ENCODE peak calls at places on chromosomes 7 and 10, in ten cellular contexts. P, Z, A, H, N, G, M, X, U and W are unnamed samples.
A peak's percentile ranks its signal among the peaks of the same experiment; 100 is the strongest.

GRCh38 chr10:117541909-117542705 is 439 bp upstream of the EMX2 start:
- DNase-seq in Z (peak; percentile 13), A (peak; percentile 95), X (peak; percentile 99), H (peak; percentile 21), P (no peak), N (peak; percentile 66), U (peak; percentile 42), M (peak; percentile 50), G (no peak), W (no peak)

GRCh38 chr10:105328441-105328840 is 687.4 kb downstream of the SORCS3 start:
- DNase-seq in G (no peak), N (no peak), P (no peak), M (no peak), A (no peak), Z (no peak), H (no peak), U (no peak), X (no peak), W (no peak)

GRCh38 chr10:71727429-71728217 is 8.0 kb upstream of the C10orf105 start:
- DNase-seq in X (peak; percentile 40), Z (no peak), P (peak; percentile 91), U (peak; percentile 70), H (no peak), A (no peak), M (peak; percentile 12), G (peak; percentile 84), N (peak; percentile 70), W (no peak)

GRCh38 chr10:44971419-44971818 is 7.2 kb downstream of the DEPP1 start:
- DNase-seq in H (no peak), N (no peak), G (no peak), U (peak; percentile 54), M (no peak), Z (no peak), X (no peak), P (no peak), A (no peak), W (no peak)

GRCh38 chr7:111424768-111425167 is 137.5 kb downstream of the IMMP2L start:
- DNase-seq in X (peak; percentile 65), U (no peak), A (no peak), G (no peak), P (no peak), H (peak; percentile 44), N (no peak), Z (no peak), M (peak; percentile 64), W (no peak)

GRCh38 chr10:19169684-19170083 is 121.1 kb downstream of the MALRD1 start:
- DNase-seq in M (peak; percentile 44), X (peak; percentile 6), G (no peak), A (no peak), N (no peak), P (no peak), U (no peak), Z (no peak), H (no peak), W (no peak)

GRCh38 chr10:124231188-124232135 is 138.1 kb upstream of the CHST15 start:
- DNase-seq in H (no peak), U (no peak), N (peak; percentile 2), A (no peak), G (peak; percentile 51), M (no peak), X (no peak), P (no peak), Z (no peak), W (no peak)

GRCh38 chr7:36057375-36057774 is 95.7 kb upstream of the EEPD1 start:
- DNase-seq in N (no peak), H (no peak), Z (no peak), P (no peak), A (no peak), M (no peak), U (no peak), X (no peak), G (no peak), W (no peak)

GRCh38 chr10:104035817-104036384 is 49.8 kb downstream of the COL17A1 start:
- DNase-seq in U (no peak), H (no peak), G (no peak), Z (no peak), P (no peak), A (no peak), M (no peak), X (no peak), N (no peak), W (no peak)

GRCh38 chr7:90626011-90626410 is 29.9 kb downstream of the CDK14 start:
- DNase-seq in N (no peak), M (peak; percentile 65), P (no peak), G (no peak), Z (peak; percentile 14), X (peak; percentile 36), H (peak; percentile 30), U (no peak), A (peak; percentile 56), W (no peak)
- H3K4me3 ChIP-seq in N (no peak overlapping the region), M (no peak overlapping the region), P (no peak overlapping the region), G (no peak overlapping the region), Z (no peak overlapping the region), X (peak overlapping the region; percentile 24), H (peak overlapping the region; percentile 60), U (no peak overlapping the region), A (peak overlapping the region; percentile 17), W (no peak overlapping the region)

GRCh38 chr7:45977256-45977655 is 56.2 kb upstream of the IGFBP3 start:
- DNase-seq in Z (no peak), N (no peak), U (no peak), H (no peak), G (no peak), M (no peak), A (no peak), P (no peak), X (peak; percentile 13), W (no peak)

GRCh38 chr7:45978010-45978681 is 57.1 kb upstream of the IGFBP3 start:
- DNase-seq in X (peak; percentile 99), A (peak; percentile 41), M (peak; percentile 98), H (peak; percentile 94), U (peak; percentile 72), G (peak; percentile 89), N (no peak), P (no peak), Z (peak; percentile 99), W (peak; percentile 74)

GRCh38 chr7:45980181-45980905 is 59.3 kb upstream of the IGFBP3 start:
- DNase-seq in M (peak; percentile 63), Z (no peak), X (peak; percentile 83), U (no peak), H (peak; percentile 49), N (no peak), A (no peak), G (no peak), P (no peak), W (no peak)

GRCh38 chr7:45979275-45980180 is 58.5 kb upstream of the IGFBP3 start:
- DNase-seq in P (no peak), X (peak; percentile 43), Z (no peak), M (no peak), A (no peak), N (no peak), G (no peak), U (no peak), H (no peak), W (no peak)

DNA sequence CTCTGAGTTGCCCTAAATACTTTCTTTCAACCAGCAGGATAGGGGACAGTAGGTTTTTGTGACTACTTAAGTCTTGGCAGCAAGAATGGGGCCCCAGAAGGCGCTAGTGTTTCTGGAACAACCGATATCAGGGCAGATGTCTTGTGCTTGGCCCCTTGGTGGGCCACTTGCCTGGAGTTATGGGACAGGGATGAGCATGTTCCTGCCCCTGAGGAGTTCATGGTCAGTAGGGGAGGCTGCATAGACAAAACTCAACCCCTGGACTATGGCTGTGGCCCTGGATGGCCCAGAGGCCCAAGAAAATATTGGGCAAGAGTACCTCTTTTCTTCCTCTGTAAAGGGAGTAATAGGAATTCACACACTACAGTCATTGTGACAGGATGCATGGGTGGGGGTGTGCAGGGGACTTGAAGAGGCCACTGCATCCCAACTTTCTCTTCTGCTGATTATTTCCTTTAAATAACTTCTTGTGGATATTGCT is 57.7 kb upstream of the IGFBP3 start:
- DNase-seq in U (no peak), N (no peak), X (peak; percentile 60), Z (no peak), A (no peak), H (peak; percentile 35), G (no peak), M (peak; percentile 36), P (no peak), W (no peak)
- H3K4me3 ChIP-seq in U (no peak overlapping the region), N (no peak overlapping the region), X (peak overlapping the region; percentile 37), Z (no peak overlapping the region), A (no peak overlapping the region), H (peak overlapping the region; percentile 64), G (no peak overlapping the region), M (no peak overlapping the region), P (no peak overlapping the region), W (no peak overlapping the region)

GRCh38 chr7:32319019-32319382 is 171.2 kb downstream of the LSM5 start:
- DNase-seq in G (no peak), A (peak; percentile 16), N (no peak), Z (no peak), H (no peak), X (no peak), P (no peak), M (no peak), U (no peak), W (no peak)
- H3K4me3 ChIP-seq in G (no peak overlapping the region), A (no peak overlapping the region), N (no peak overlapping the region), Z (no peak overlapping the region), H (peak overlapping the region; percentile 70), X (no peak overlapping the region), P (no peak overlapping the region), M (no peak overlapping the region), U (no peak overlapping the region), W (no peak overlapping the region)

GRCh38 chr10:133034762-133035161 is 53.0 kb upstream of the ADGRA1 start:
- DNase-seq in Z (no peak), P (no peak), M (no peak), H (no peak), U (no peak), X (no peak), G (no peak), A (no peak), N (no peak), W (no peak)

GRCh38 chr10:133033742-133034048 is 54.0 kb upstream of the ADGRA1 start:
- DNase-seq in N (no peak), A (no peak), M (no peak), X (no peak), Z (no peak), U (no peak), G (no peak), H (no peak), P (no peak), W (no peak)

GRCh38 chr10:133035952-133036351 is 51.8 kb upstream of the ADGRA1 start:
- DNase-seq in P (no peak), H (no peak), G (no peak), U (no peak), X (no peak), M (no peak), N (no peak), Z (no peak), A (no peak), W (no peak)

GRCh38 chr10:133032976-133033741 is 54.6 kb upstream of the ADGRA1 start:
- DNase-seq in A (no peak), M (no peak), N (no peak), U (no peak), Z (no peak), G (no peak), X (no peak), H (no peak), P (no peak), W (no peak)

DNA sequence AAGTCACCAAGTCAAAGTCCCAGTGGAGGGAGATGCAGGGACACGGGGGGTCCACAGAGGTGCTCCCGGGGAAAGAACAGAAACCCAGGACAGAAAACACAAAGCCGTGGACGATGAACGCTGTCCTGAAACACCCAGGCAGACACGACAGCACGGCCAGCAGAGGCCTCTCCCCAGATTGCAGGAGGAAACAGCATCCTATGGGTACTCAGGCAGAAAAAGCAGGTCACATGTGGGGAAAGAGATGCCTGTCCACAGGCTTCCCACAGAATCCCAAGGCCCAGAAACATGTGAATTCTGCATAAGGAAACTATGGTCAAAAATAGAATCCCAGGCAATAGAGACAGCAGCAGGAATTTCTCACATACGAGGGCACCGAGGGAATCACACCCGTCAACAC is 53.6 kb upstream of the ADGRA1 start:
- DNase-seq in H (no peak), M (no peak), N (no peak), X (no peak), U (no peak), P (no peak), Z (no peak), A (no peak), G (no peak), W (no peak)
- H3K4me3 ChIP-seq in H (no peak overlapping the region), M (no peak overlapping the region), N (no peak overlapping the region), X (no peak overlapping the region), U (no peak overlapping the region), P (no peak overlapping the region), Z (no peak overlapping the region), A (no peak overlapping the region), G (no peak overlapping the region), W (no peak overlapping the region)